ENCODE peak calls at places on chromosomes 3 and 15, in five cellular contexts. K, C, X, H and U are unnamed samples.

GRCh38 chr3:8560608-8561007 is 59.0 kb downstream of the LMCD1 start:
- DNase-seq in X (no peak), K (no peak), H (no peak), C (no peak), U (peak; percentile 69)

GRCh38 chr3:149965278-149965677 is 5.4 kb downstream of the PFN2 start:
- DNase-seq in C (no peak), X (no peak), K (no peak), H (no peak), U (no peak)

GRCh38 chr15:63283126-63283525 is 5.7 kb downstream of the APH1B start:
- DNase-seq in X (no peak), C (no peak), H (no peak), K (no peak), U (no peak)

GRCh38 chr15:62914461-62915079 is 128.0 kb upstream of the TPM1 start:
- DNase-seq in C (no peak), X (no peak), K (no peak), H (no peak), U (no peak)

GRCh38 chr3:59709702-59710555 is 660.1 kb upstream of the CFAP20DC start:
- DNase-seq in K (no peak), H (no peak), X (no peak), C (no peak), U (no peak)

GRCh38 chr3:135260025-135260424 is 465.0 kb downstream of the EPHB1 start:
- DNase-seq in K (no peak), C (no peak), X (no peak), H (no peak), U (no peak)

GRCh38 chr15:43516801-43517353 is 531 bp upstream of the MAP1A start:
- DNase-seq in X (no peak), C (no peak), K (no peak), H (no peak), U (no peak)

GRCh38 chr3:45180899-45181298 is 34.7 kb upstream of the CDCP1 start:
- DNase-seq in K (no peak), X (no peak), H (no peak), C (no peak), U (no peak)

GRCh38 chr3:42213417-42213816 is 52.6 kb downstream of the CCK start:
- DNase-seq in H (no peak), X (no peak), C (no peak), K (peak; percentile 21), U (peak; percentile 11)

GRCh38 chr3:170063691-170064090 is 25.9 kb downstream of the GPR160 start:
- DNase-seq in X (no peak), K (no peak), H (no peak), C (no peak), U (no peak)

GRCh38 chr3:36650271-36650671 is 114.1 kb downstream of the DCLK3 start:
- DNase-seq in X (no peak), C (no peak), H (no peak), K (no peak), U (peak; percentile 30)

GRCh38 chr3:121566773-121567172 is 976 bp upstream of the ARGFX start:
- DNase-seq in K (no peak), C (no peak), H (no peak), X (no peak), U (no peak)

GRCh38 chr3:168024537-168024941 is 71.2 kb downstream of the GOLIM4 start:
- DNase-seq in H (no peak), C (no peak), X (peak; percentile 28), K (peak; percentile 63), U (peak; percentile 95)

GRCh38 chr3:170506556-170506955 is 79.3 kb downstream of the SLC7A14 start:
- DNase-seq in H (no peak), C (no peak), X (no peak), K (no peak), U (no peak)

GRCh38 chr3:153829596-153830170 is 291.5 kb upstream of the ARHGEF26 start:
- DNase-seq in C (no peak), H (no peak), X (no peak), K (no peak), U (peak; percentile 2)

GRCh38 chr3:195815169-195815771 is 3.5 kb upstream of the MUC4 start:
- DNase-seq in C (no peak), H (no peak), X (peak; percentile 85), K (no peak), U (no peak)

GRCh38 chr3:100802126-100802525 is 92.8 kb downstream of the TFG start:
- DNase-seq in K (no peak), X (no peak), H (no peak), C (no peak), U (peak; percentile 74)

GRCh38 chr3:94162700-94163099 is 99.8 kb downstream of the NSUN3 start:
- DNase-seq in X (peak; percentile 45), C (no peak), H (no peak), K (no peak), U (no peak)

GRCh38 chr3:197468866-197469382 is 86.8 kb downstream of the BDH1 start:
- DNase-seq in K (no peak), X (no peak), C (no peak), H (no peak), U (peak; percentile 69)

GRCh38 chr15:62110000-62110851 is 43.4 kb downstream of the C2CD4A start:
- DNase-seq in K (peak; percentile 82), X (peak; percentile 24), C (no peak), H (no peak), U (peak; percentile 68)

GRCh38 chr3:118938183-118938961 is 96.3 kb downstream of the IGSF11 start:
- DNase-seq in H (no peak), K (no peak), X (peak; percentile 7), C (no peak), U (no peak)

GRCh38 chr15:78315686-78316085 is 16.3 kb upstream of the SKIC8 start:
- DNase-seq in X (no peak), K (peak; percentile 6), H (no peak), C (no peak), U (no peak)

GRCh38 chr3:48546203-48546829 is 10.3 kb downstream of the PFKFB4 start:
- DNase-seq in C (no peak), K (no peak), X (no peak), H (no peak), U (no peak)

GRCh38 chr3:38040400-38040799 is 1.4 kb downstream of the DLEC1 start:
- DNase-seq in C (no peak), X (no peak), K (no peak), H (no peak), U (no peak)